ENCODE peak calls at places on chromosome 10, in seven cellular contexts. F is iPS DF 19.7, S is brain microvascular endothelial cell, N is type B pancreatic cell, G is endothelial cell, T is GDM1, L is GM12865. H is an unnamed sample.

GRCh38 chr10:73043766-73044377 is 52.8 kb downstream of the P4HA1 start:
- DNase-seq in F (no peak), S (no peak), N (no peak), G (no peak), T (no peak), L (no peak), H (no peak)

GRCh38 chr10:112687647-112688046 is 240.6 kb downstream of the VTI1A start:
- DNase-seq in F (no peak), S (peak; percentile 17), N (no peak), G (no peak), T (no peak), L (no peak), H (no peak)

GRCh38 chr10:78494179-78494578 is 460.5 kb downstream of the RPS24 start:
- DNase-seq in F (no peak), S (no peak), N (no peak), G (no peak), T (no peak), L (no peak), H (no peak)

GRCh38 chr10:24128066-24128751 is 80.7 kb upstream of the KIAA1217 start:
- DNase-seq in F (no peak), S (no peak), N (no peak), G (no peak), T (no peak), L (no peak), H (no peak)

GRCh38 chr10:127872011-127872741 is 20.6 kb downstream of the CLRN3 start:
- DNase-seq in F (no peak), S (no peak), N (peak; percentile 65), G (no peak), T (no peak), L (no peak), H (peak; percentile 1)

GRCh38 chr10:28375399-28376354 is 72.8 kb upstream of the MPP7 start:
- DNase-seq in F (no peak), S (peak; percentile 65), N (no peak), G (no peak), T (no peak), L (no peak), H (no peak)

GRCh38 chr10:47257396-47258120 is 42.4 kb upstream of the GDF10 start:
- DNase-seq in F (no peak), S (peak; percentile 31), N (no peak), G (no peak), T (peak; percentile 23), L (peak; percentile 21), H (no peak)

GRCh38 chr10:49183596-49184542 is 4.3 kb downstream of the TMEM273 start:
- DNase-seq in F (no peak), S (no peak), N (no peak), G (no peak), T (peak; percentile 30), L (peak; percentile 48), H (no peak)

GRCh38 chr10:361203-362135 is 226.2 kb downstream of the ZMYND11 start:
- DNase-seq in F (no peak), S (no peak), N (no peak), G (no peak), T (no peak), L (no peak), H (peak; percentile 86)

GRCh38 chr10:66322261-66322660 is 603.6 kb upstream of the LRRTM3 start:
- DNase-seq in F (no peak), S (no peak), N (no peak), G (no peak), T (no peak), L (no peak), H (no peak)

GRCh38 chr10:122861724-122862161 is 16.1 kb upstream of the CUZD1 start:
- DNase-seq in F (no peak), S (peak; percentile 53), N (no peak), G (no peak), T (no peak), L (no peak), H (no peak)

GRCh38 chr10:6178581-6178980 is 24.2 kb upstream of the PFKFB3 start:
- DNase-seq in F (no peak), S (no peak), N (no peak), G (no peak), T (no peak), L (no peak), H (no peak)

GRCh38 chr10:44993922-44994751 is 6.6 kb upstream of the ZNF22 start:
- DNase-seq in F (no peak), S (peak; percentile 18), N (no peak), G (no peak), T (no peak), L (no peak), H (no peak)

GRCh38 chr10:100469756-100470155 is 6.9 kb downstream of the WNT8B start:
- DNase-seq in F (no peak), S (no peak), N (no peak), G (no peak), T (no peak), L (no peak), H (no peak)

GRCh38 chr10:48487244-48487643 is 117.6 kb downstream of the ARHGAP22 start:
- DNase-seq in F (no peak), S (no peak), N (no peak), G (no peak), T (no peak), L (no peak), H (no peak)

GRCh38 chr10:1120146-1120695 is 64.0 kb downstream of the WDR37 start:
- DNase-seq in F (no peak), S (no peak), N (no peak), G (no peak), T (no peak), L (no peak), H (no peak)

GRCh38 chr10:8174762-8175161 is 120.3 kb downstream of the GATA3 start:
- DNase-seq in F (peak; percentile 40), S (no peak), N (no peak), G (no peak), T (no peak), L (no peak), H (no peak)

GRCh38 chr10:127694580-127695193 is 42.3 kb upstream of the FOXI2 start:
- DNase-seq in F (peak; percentile 72), S (no peak), N (no peak), G (peak; percentile 58), T (peak; percentile 42), L (peak; percentile 67), H (peak; percentile 31)

GRCh38 chr10:132665946-132666732 is 119.8 kb downstream of the NKX6-2 start:
- DNase-seq in F (no peak), S (peak; percentile 85), N (no peak), G (no peak), T (peak; percentile 22), L (no peak), H (no peak)

GRCh38 chr10:11678074-11678793 is 63.9 kb upstream of the ECHDC3 start:
- DNase-seq in F (no peak), S (peak; percentile 25), N (no peak), G (no peak), T (no peak), L (peak; percentile 99), H (no peak)

GRCh38 chr10:17348111-17349008 is 106.0 kb downstream of the ST8SIA6 start:
- DNase-seq in F (no peak), S (peak; percentile 89), N (no peak), G (no peak), T (no peak), L (no peak), H (no peak)

GRCh38 chr10:132175907-132176581 is 10.7 kb upstream of the DPYSL4 start:
- DNase-seq in F (no peak), S (no peak), N (no peak), G (no peak), T (no peak), L (no peak), H (peak; percentile 51)

GRCh38 chr10:4780782-4781181 is 45.2 kb upstream of the AKR1E2 start:
- DNase-seq in F (no peak), S (no peak), N (no peak), G (no peak), T (no peak), L (no peak), H (peak; percentile 35)

GRCh38 chr10:31836569-31837406 is 91.8 kb downstream of the ARHGAP12 start:
- DNase-seq in F (peak; percentile 25), S (peak; percentile 40), N (no peak), G (peak; percentile 31), T (peak; percentile 20), L (peak; percentile 73), H (no peak)

GRCh38 chr10:93915603-93916002 is 21.8 kb downstream of the SLC35G1 start:
- DNase-seq in F (peak; percentile 75), S (no peak), N (no peak), G (no peak), T (no peak), L (no peak), H (peak; percentile 73)

GRCh38 chr10:58384999-58385783 is at the start of gene TFAM:
- DNase-seq in F (peak; percentile 47), S (peak; percentile 96), N (peak; percentile 97), G (peak; percentile 98), T (peak; percentile 85), L (peak; percentile 94), H (peak; percentile 60)

GRCh38 chr10:22453948-22454347 is 108.7 kb downstream of the SPAG6 start:
- DNase-seq in F (no peak), S (no peak), N (no peak), G (no peak), T (no peak), L (no peak), H (peak; percentile 73)

GRCh38 chr10:82811621-82812020 is 936.6 kb downstream of the NRG3 start:
- DNase-seq in F (peak; percentile 9), S (peak; percentile 5), N (no peak), G (peak; percentile 63), T (no peak), L (peak; percentile 52), H (no peak)

GRCh38 chr10:69703256-69703655 is 73.2 kb downstream of the FAM241B start:
- DNase-seq in F (no peak), S (peak; percentile 44), N (no peak), G (no peak), T (no peak), L (no peak), H (no peak)

GRCh38 chr10:121774404-121774803 is 153.4 kb downstream of the ATE1 start:
- DNase-seq in F (no peak), S (no peak), N (no peak), G (no peak), T (no peak), L (no peak), H (no peak)

GRCh38 chr10:78332013-78332412 is 298.4 kb downstream of the RPS24 start:
- DNase-seq in F (no peak), S (no peak), N (peak; percentile 31), G (no peak), T (no peak), L (no peak), H (no peak)

GRCh38 chr10:77602231-77602912 is 35.2 kb downstream of the KCNMA1 start:
- DNase-seq in F (no peak), S (no peak), N (no peak), G (no peak), T (no peak), L (no peak), H (no peak)

GRCh38 chr10:8663131-8663530 is 608.6 kb downstream of the GATA3 start:
- DNase-seq in F (no peak), S (no peak), N (no peak), G (no peak), T (no peak), L (no peak), H (no peak)

GRCh38 chr10:43573250-43574034 is 974 bp downstream of the ZNF239 start:
- DNase-seq in F (no peak), S (no peak), N (no peak), G (no peak), T (no peak), L (no peak), H (no peak)

GRCh38 chr10:89553064-89553734 is 17.8 kb upstream of the SLC16A12 start:
- DNase-seq in F (no peak), S (peak; percentile 84), N (no peak), G (no peak), T (no peak), L (no peak), H (no peak)

GRCh38 chr10:119523916-119524719 is 18.4 kb downstream of the RGS10 start:
- DNase-seq in F (no peak), S (no peak), N (no peak), G (no peak), T (no peak), L (no peak), H (no peak)

GRCh38 chr10:42943025-42943818 is 133.6 kb upstream of the RET start:
- DNase-seq in F (no peak), S (no peak), N (peak; percentile 60), G (no peak), T (no peak), L (no peak), H (no peak)

GRCh38 chr10:132872658-132873057 is 69.7 kb downstream of the CFAP46 start:
- DNase-seq in F (no peak), S (no peak), N (peak; percentile 45), G (no peak), T (no peak), L (no peak), H (no peak)